ENCODE peak calls at places on chromosomes 4 and X, in five cellular contexts. Z is PC-9; B is occipital lobe; L is NCI-H510A treated with DMSO at 0.1 percent for 48 hours; U is activated naive CD4-positive, alpha-beta T cell treated with anti-CD3 and anti-CD28 coated beads for 36 hours. A is an unnamed sample.

GRCh38 chr4:6748286-6748685 is 32.3 kb downstream of the BLOC1S4 start:
- DNase-seq in Z (no peak), B (no peak), L (no peak), U (no peak), A (no peak)

GRCh38 chr4:113435893-113436292 is 325.6 kb downstream of the CAMK2D start:
- DNase-seq in Z (no peak), B (no peak), L (no peak), U (peak), A (peak)

GRCh38 chrX:19866626-19867410 is 20.6 kb downstream of the SH3KBP1 start:
- DNase-seq in Z (no peak), B (no peak), L (no peak), U (no peak), A (no peak)

GRCh38 chr4:112231779-112232713 is at the start of gene AP1AR:
- DNase-seq in Z (peak), B (peak), L (peak), U (peak), A (peak)

GRCh38 chr4:8896506-8896905 is 24.9 kb upstream of the HMX1 start:
- DNase-seq in Z (no peak), B (no peak), L (no peak), U (no peak), A (no peak)

GRCh38 chrX:107503996-107504395 is 54.5 kb downstream of the FRMPD3 start:
- DNase-seq in Z (no peak), B (no peak), L (no peak), U (no peak), A (no peak)

GRCh38 chr4:119152741-119153140 is 17.1 kb downstream of the MYOZ2 start:
- DNase-seq in Z (no peak), B (no peak), L (no peak), U (no peak), A (no peak)

GRCh38 chr4:76640252-76640925 is 205.4 kb downstream of the SHROOM3 start:
- DNase-seq in Z (peak), B (peak), L (peak), U (no peak), A (no peak)

GRCh38 chrX:21225643-21226042 is 148.6 kb upstream of the CNKSR2 start:
- DNase-seq in Z (no peak), B (no peak), L (no peak), U (no peak), A (no peak)

GRCh38 chrX:107851215-107851614 is 25.5 kb downstream of the MID2 start:
- DNase-seq in Z (no peak), B (no peak), L (no peak), U (no peak), A (peak)

GRCh38 chrX:153878969-153879653 is 6.9 kb downstream of the L1CAM start:
- DNase-seq in Z (no peak), B (no peak), L (no peak), U (peak), A (no peak)

GRCh38 chr4:100889898-100890297 is 372.1 kb upstream of the EMCN start:
- DNase-seq in Z (no peak), B (no peak), L (no peak), U (no peak), A (no peak)

GRCh38 chr4:160194716-160195115 is 1091.8 kb downstream of the RAPGEF2 start:
- DNase-seq in Z (no peak), B (no peak), L (no peak), U (no peak), A (no peak)

GRCh38 chrX:68840256-68840655 is 11.4 kb downstream of the EFNB1 start:
- DNase-seq in Z (no peak), B (no peak), L (no peak), U (no peak), A (no peak)

GRCh38 chr4:55635282-55635681 is 816 bp downstream of the NMU start:
- DNase-seq in Z (no peak), B (no peak), L (peak), U (peak), A (peak)

GRCh38 chr4:89056953-89057398 is at the start of gene FAM13A:
- DNase-seq in Z (peak), B (peak), L (peak), U (no peak), A (peak)